ENCODE peak calls at places on chromosomes 12 and 14, in eight cellular contexts. J, K, V, U, W, S, Y and T are unnamed samples.

GRCh38 chr12:32727237-32727636 is 28.5 kb downstream of the YARS2 start:
- DNase-seq in J (no peak), K (no peak), V (no peak), U (no peak), W (no peak), S (no peak), Y (peak), T (no peak)

GRCh38 chr14:88044129-88044727 is 39.3 kb downstream of the GPR65 start:
- DNase-seq in J (no peak), K (no peak), V (peak), U (no peak), W (no peak), S (no peak), Y (no peak), T (no peak)

GRCh38 chr14:67994561-67994960 is 175.0 kb downstream of the RAD51B start:
- DNase-seq in J (no peak), K (no peak), V (no peak), U (no peak), W (no peak), S (no peak), Y (no peak), T (no peak)

GRCh38 chr12:14884458-14884878 is 1.2 kb downstream of the MGP start:
- DNase-seq in J (peak), K (peak), V (peak), U (peak), W (no peak), S (peak), Y (no peak), T (peak)

GRCh38 chr12:31234955-31235867 is 90.7 kb downstream of the SINHCAF start:
- DNase-seq in J (peak), K (peak), V (peak), U (peak), W (peak), S (no peak), Y (peak), T (peak)

GRCh38 chr12:98465505-98465904 is 49.9 kb upstream of the TMPO start:
- DNase-seq in J (no peak), K (no peak), V (no peak), U (no peak), W (no peak), S (no peak), Y (no peak), T (no peak)

GRCh38 chr14:75292016-75292646 is 13.5 kb downstream of the FOS start:
- DNase-seq in J (no peak), K (no peak), V (no peak), U (no peak), W (no peak), S (no peak), Y (no peak), T (no peak)

GRCh38 chr14:49464885-49465284 is 121.3 kb downstream of the RPS29 start:
- DNase-seq in J (no peak), K (no peak), V (peak), U (no peak), W (peak), S (no peak), Y (peak), T (no peak)

GRCh38 chr12:69410571-69410970 is 51.0 kb downstream of the YEATS4 start:
- DNase-seq in J (no peak), K (no peak), V (no peak), U (no peak), W (no peak), S (no peak), Y (no peak), T (no peak)

GRCh38 chr14:64611358-64612020 is 61.7 kb downstream of the PPP1R36 start:
- DNase-seq in J (no peak), K (no peak), V (peak), U (no peak), W (no peak), S (no peak), Y (no peak), T (no peak)